ENCODE peak calls at places on chromosomes 12 and 14, in four cellular contexts. K is MM.1S, J is thoracic aorta, X is heart right ventricle. T is an unnamed sample.

GRCh38 chr12:100539209-100539608 is 34.3 kb upstream of the GAS2L3 start:
- DNase-seq in K (peak; percentile 48), J (no peak), X (peak; percentile 10), T (no peak)

GRCh38 chr12:53938276-53939140 is at the start of gene HOXC13:
- DNase-seq in K (peak; percentile 38), J (no peak), X (no peak), T (peak; percentile 93)

GRCh38 chr12:14394317-14395058 is 29.0 kb downstream of the ATF7IP start:
- DNase-seq in K (peak; percentile 65), J (no peak), X (peak; percentile 56), T (no peak)

GRCh38 chr12:66066071-66066928 is 64.2 kb downstream of the LLPH start:
- DNase-seq in K (peak; percentile 82), J (no peak), X (no peak), T (no peak)

GRCh38 chr12:48979602-48980388 is 1.7 kb downstream of the WNT1 start:
- DNase-seq in K (no peak), J (no peak), X (no peak), T (peak; percentile 50)

GRCh38 chr14:105375635-105376057 is 22.7 kb upstream of the TEX22 start:
- DNase-seq in K (no peak), J (no peak), X (no peak), T (no peak)

GRCh38 chr12:120413901-120414695 is 23.8 kb upstream of the COX6A1 start:
- DNase-seq in K (no peak), J (no peak), X (peak; percentile 37), T (no peak)

GRCh38 chr12:39807043-39807442 is 187.4 kb upstream of the ABCD2 start:
- DNase-seq in K (no peak), J (no peak), X (no peak), T (no peak)

GRCh38 chr14:99596071-99596627 is 7.9 kb downstream of the CCDC85C start:
- DNase-seq in K (no peak), J (no peak), X (peak; percentile 58), T (no peak)

GRCh38 chr12:6872073-6873048 is 742 bp downstream of the SPSB2 start:
- DNase-seq in K (peak; percentile 82), J (peak; percentile 43), X (peak; percentile 83), T (peak; percentile 93)

GRCh38 chr14:69479696-69480095 is 4.8 kb upstream of the PLEKHD1 start:
- DNase-seq in K (no peak), J (no peak), X (no peak), T (no peak)

GRCh38 chr12:124326899-124327298 is 32.0 kb downstream of the RFLNA start:
- DNase-seq in K (no peak), J (no peak), X (no peak), T (no peak)

GRCh38 chr12:113422030-113422900 is at the start of gene SDSL:
- DNase-seq in K (peak; percentile 64), J (peak; percentile 25), X (peak; percentile 68), T (peak; percentile 60)

GRCh38 chr12:48078901-48079300 is 27.0 kb downstream of the SENP1 start:
- DNase-seq in K (no peak), J (no peak), X (no peak), T (no peak)

GRCh38 chr14:32382704-32383103 is 53.6 kb downstream of the AKAP6 start:
- DNase-seq in K (peak; percentile 10), J (no peak), X (no peak), T (no peak)

GRCh38 chr12:6765634-6766581 is at the start of gene PTMS:
- DNase-seq in K (no peak), J (peak; percentile 54), X (peak; percentile 85), T (peak; percentile 86)

GRCh38 chr12:23579257-23579656 is 370.2 kb downstream of the SOX5 start:
- DNase-seq in K (no peak), J (no peak), X (no peak), T (no peak)

GRCh38 chr12:102016472-102016871 is 45.3 kb downstream of the WASHC3 start:
- DNase-seq in K (no peak), J (no peak), X (no peak), T (no peak)

GRCh38 chr14:104676130-104676693 is 13.2 kb upstream of the INF2 start:
- DNase-seq in K (no peak), J (no peak), X (no peak), T (peak; percentile 13)

GRCh38 chr12:5622280-5622679 is 190.4 kb downstream of the NTF3 start:
- DNase-seq in K (no peak), J (peak; percentile 72), X (no peak), T (no peak)

GRCh38 chr12:57735952-57736742 is 2.4 kb downstream of the AGAP2 start:
- DNase-seq in K (no peak), J (no peak), X (peak; percentile 53), T (no peak)

GRCh38 chr12:113030875-113031525 is 25.5 kb upstream of the DTX1 start:
- DNase-seq in K (peak; percentile 33), J (no peak), X (peak; percentile 13), T (no peak)

GRCh38 chr14:63964063-63964462 is 111.3 kb downstream of the SYNE2 start:
- DNase-seq in K (no peak), J (no peak), X (no peak), T (no peak)

GRCh38 chr12:39595923-39596322 is 23.7 kb downstream of the ABCD2 start:
- DNase-seq in K (no peak), J (no peak), X (no peak), T (no peak)

GRCh38 chr12:27644446-27644845 is 51.8 kb upstream of the REP15 start:
- DNase-seq in K (no peak), J (no peak), X (no peak), T (no peak)

GRCh38 chr12:52903285-52903854 is 1.5 kb downstream of the KRT8 start:
- DNase-seq in K (no peak), J (no peak), X (peak; percentile 79), T (peak; percentile 71)

GRCh38 chr12:65306229-65306602 is 27.7 kb downstream of the MSRB3 start:
- DNase-seq in K (no peak), J (no peak), X (no peak), T (no peak)

GRCh38 chr14:105067140-105067968 is 2.1 kb upstream of the GPR132 start:
- DNase-seq in K (peak; percentile 18), J (no peak), X (no peak), T (peak; percentile 40)

GRCh38 chr14:53167602-53168328 is 14.6 kb upstream of the DDHD1 start:
- DNase-seq in K (no peak), J (no peak), X (no peak), T (no peak)

GRCh38 chr12:67449591-67450052 is 180.5 kb downstream of the CAND1 start:
- DNase-seq in K (peak; percentile 86), J (no peak), X (no peak), T (no peak)

GRCh38 chr12:121223283-121223946 is 13.5 kb downstream of the P2RX4 start:
- DNase-seq in K (no peak), J (no peak), X (no peak), T (no peak)

GRCh38 chr12:105166736-105167135 is 59.2 kb downstream of the WASHC4 start:
- DNase-seq in K (no peak), J (no peak), X (no peak), T (no peak)

GRCh38 chr12:130815028-130815741 is 23.9 kb downstream of the STX2 start:
- DNase-seq in K (no peak), J (no peak), X (no peak), T (no peak)

GRCh38 chr12:7207866-7208612 is 18.6 kb downstream of the PEX5 start:
- DNase-seq in K (no peak), J (no peak), X (no peak), T (peak; percentile 33)

DNA sequence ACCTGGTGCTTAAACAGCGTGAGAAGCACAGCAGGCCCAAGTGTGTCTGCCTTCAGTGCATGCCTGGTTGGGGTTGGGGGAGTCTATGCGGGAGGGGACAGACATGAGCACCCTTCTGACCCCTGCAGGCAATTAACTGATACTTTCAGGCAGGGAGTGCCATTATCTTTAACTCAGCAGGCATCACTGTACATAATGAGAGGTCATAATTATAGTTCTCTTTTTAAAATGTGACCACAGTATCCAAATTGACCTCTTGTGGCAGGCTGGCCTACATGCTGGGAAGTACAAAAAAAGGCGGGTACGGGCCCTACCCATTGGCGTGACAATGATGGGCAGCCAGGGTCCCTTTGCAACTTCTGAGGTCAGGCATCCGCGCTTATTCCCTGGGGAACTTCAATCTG is 209.1 kb downstream of the FOXN3 start:
- DNase-seq in K (no peak), J (no peak), X (no peak), T (no peak)
- TF ChIP-seq CTCF in K (no peak), J (no peak), X (no peak), T (no peak)

GRCh38 chr14:74762917-74763802 is at the start of gene YLPM1:
- DNase-seq in K (peak; percentile 89), J (peak; percentile 74), X (peak; percentile 94), T (peak; percentile 90)
- TF ChIP-seq CTCF in K (peak; percentile 42), J (peak; percentile 35), X (peak; percentile 79), T (peak; percentile 43)

DNA sequence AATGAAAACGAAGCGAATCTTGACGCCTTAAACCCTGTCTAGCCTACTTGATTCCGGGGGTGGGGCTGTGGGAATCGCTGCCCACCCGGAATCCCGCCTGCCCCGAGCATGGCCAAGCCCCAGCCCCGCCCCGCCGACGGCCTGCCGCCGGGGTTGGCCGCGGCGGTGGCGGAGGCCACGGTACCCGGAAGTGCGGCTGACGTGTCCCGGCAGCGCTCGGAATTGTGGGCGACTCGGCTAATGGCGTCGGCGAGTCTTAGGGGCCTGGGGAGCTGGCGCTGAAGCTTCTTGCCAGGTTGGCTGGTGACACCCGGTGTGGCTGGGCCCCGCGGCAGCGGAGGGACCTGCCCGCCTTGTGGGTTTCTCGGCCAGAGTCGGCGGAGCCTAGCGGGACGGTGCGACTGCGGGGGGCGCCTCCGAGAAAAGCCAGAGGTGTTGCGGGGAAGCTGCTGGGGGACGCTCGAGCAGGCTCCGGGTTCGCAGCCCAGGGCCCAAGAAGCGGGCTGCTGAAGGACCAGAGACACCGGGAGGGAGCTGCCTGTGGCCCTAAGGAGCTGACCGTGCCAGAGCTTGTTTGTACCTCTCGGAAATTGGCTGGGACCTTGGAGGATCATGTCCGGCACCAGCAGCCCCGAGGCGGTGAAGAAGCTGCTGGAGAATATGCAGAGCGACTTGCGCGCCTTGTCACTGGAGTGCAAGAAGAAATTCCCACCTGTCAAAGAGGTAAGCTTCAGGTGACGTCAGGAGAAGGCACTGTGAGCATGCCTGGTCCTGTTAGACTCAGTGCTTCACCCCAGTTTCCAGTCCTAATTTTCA is at the start of gene MON2:
- DNase-seq in K (peak; percentile 91), J (peak; percentile 55), X (peak; percentile 89), T (peak; percentile 94)
- TF ChIP-seq CTCF in K (no peak), J (no peak), X (no peak), T (no peak)

GRCh38 chr12:109127533-109128242 is 11.3 kb downstream of the ACACB start:
- DNase-seq in K (no peak), J (no peak), X (no peak), T (peak; percentile 43)

GRCh38 chr12:109130297-109130696 is 13.9 kb downstream of the ACACB start:
- DNase-seq in K (no peak), J (no peak), X (no peak), T (peak; percentile 85)

GRCh38 chr12:109134186-109134917 is 18.0 kb downstream of the ACACB start:
- DNase-seq in K (no peak), J (no peak), X (peak; percentile 34), T (peak; percentile 73)

GRCh38 chr12:109130755-109131521 is 14.6 kb downstream of the ACACB start:
- DNase-seq in K (no peak), J (no peak), X (peak; percentile 84), T (peak; percentile 95)

DNA sequence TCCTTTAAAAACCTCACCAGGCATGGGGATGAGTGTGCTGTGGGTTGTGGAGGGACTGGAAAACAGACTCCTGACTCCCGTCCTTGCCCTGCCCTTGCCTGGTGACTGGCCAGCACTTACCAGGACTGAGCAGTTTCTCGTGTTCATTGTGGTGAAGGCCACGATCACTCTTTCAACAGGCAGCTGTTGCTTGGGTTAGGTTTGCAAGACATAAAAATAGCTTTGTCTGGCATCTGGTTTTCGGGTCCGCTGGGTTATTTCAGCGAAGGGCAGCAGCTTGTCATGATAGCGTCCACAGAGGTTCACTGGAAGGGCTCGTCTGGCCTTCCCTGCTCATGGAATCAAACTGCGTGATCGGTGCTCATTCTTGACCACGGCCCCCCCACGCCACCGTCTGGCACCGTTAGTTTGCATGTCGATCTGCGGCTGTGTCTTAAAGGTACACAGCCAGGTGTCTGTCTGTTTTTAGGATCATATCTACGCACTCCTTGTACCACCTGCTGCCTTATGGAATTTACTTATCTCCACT is 15.2 kb downstream of the ACACB start:
- DNase-seq in K (no peak), J (no peak), X (peak; percentile 44), T (peak; percentile 78)
- TF ChIP-seq CTCF in K (no peak), J (no peak), X (no peak), T (no peak)